ENCODE peak calls at places on chromosomes 3 and 15, in seven cellular contexts. Z, F, E, C, T, V and A are unnamed samples.

GRCh38 chr3:123067689-123068226 is 933 bp downstream of the PDIA5 start:
- DNase-seq in C (no peak), T (no peak), E (no peak), Z (no peak), V (no peak), F (no peak), A (no peak)

GRCh38 chr3:4834403-4834866 is 144.8 kb upstream of the BHLHE40 start:
- DNase-seq in T (no peak), Z (peak; percentile 63), F (no peak), E (peak; percentile 41), C (no peak), V (no peak), A (no peak)

GRCh38 chr15:89406218-89406716 is 71.6 kb upstream of the POLG start:
- DNase-seq in T (peak; percentile 29), F (no peak), V (no peak), C (no peak), Z (no peak), E (no peak), A (no peak)

GRCh38 chr3:32239638-32240550 is 1.4 kb downstream of the CMTM8 start:
- DNase-seq in T (peak; percentile 31), C (peak; percentile 33), F (no peak), Z (no peak), E (peak; percentile 15), V (peak; percentile 6), A (peak; percentile 81)

GRCh38 chr3:53493997-53494791 is at the start of gene CACNA1D:
- DNase-seq in F (no peak), Z (no peak), E (no peak), V (peak; percentile 30), C (no peak), T (no peak), A (no peak)

GRCh38 chr3:87167634-87168456 is 59.3 kb upstream of the CHMP2B start:
- DNase-seq in T (peak; percentile 68), E (no peak), Z (no peak), C (peak; percentile 15), V (peak; percentile 35), F (no peak), A (peak; percentile 37)

GRCh38 chr15:85772668-85773067 is 22.1 kb downstream of the KLHL25 start:
- DNase-seq in C (no peak), E (no peak), T (no peak), F (no peak), Z (no peak), V (no peak), A (no peak)

GRCh38 chr3:122260206-122260605 is 64.8 kb upstream of the CSTA start:
- DNase-seq in Z (no peak), F (no peak), T (no peak), V (no peak), E (no peak), C (no peak), A (no peak)

GRCh38 chr3:15541371-15541770 is 19.9 kb upstream of the COLQ start:
- DNase-seq in T (no peak), F (no peak), E (no peak), C (no peak), V (no peak), Z (no peak), A (no peak)